ENCODE peak calls at places on chromosomes 7 and 10, in six cellular contexts. R, Q, J, K, P and D are unnamed samples.

GRCh38 chr10:97321032-97321806 is 2.1 kb downstream of the FRAT1 start:
- DNase-seq in K (no peak), J (no peak), R (no peak), Q (peak), P (no peak), D (no peak)

GRCh38 chr10:118101501-118101900 is 54.8 kb upstream of the RAB11FIP2 start:
- DNase-seq in J (no peak), R (no peak), Q (no peak), K (no peak), P (no peak), D (no peak)

GRCh38 chr7:18313970-18314369 is 181.6 kb upstream of the HDAC9 start:
- DNase-seq in J (no peak), Q (no peak), R (no peak), P (no peak), K (no peak), D (no peak)

GRCh38 chr10:34916368-34916767 is 101.3 kb upstream of the PARD3 start:
- DNase-seq in J (no peak), P (no peak), R (no peak), K (no peak), Q (no peak), D (no peak)

GRCh38 chr10:113982745-113983144 is 60.9 kb upstream of the ADRB1 start:
- DNase-seq in J (no peak), R (no peak), Q (no peak), K (no peak), P (no peak), D (peak)

GRCh38 chr10:6072215-6072941 is 10.2 kb upstream of the IL2RA start:
- DNase-seq in R (no peak), J (no peak), Q (no peak), P (peak), K (no peak), D (no peak)

GRCh38 chr7:15801041-15801440 is 114.6 kb upstream of the MEOX2 start:
- DNase-seq in J (no peak), R (no peak), P (no peak), Q (no peak), K (no peak), D (no peak)

GRCh38 chr10:120948889-120949382 is 97.8 kb downstream of the WDR11 start:
- DNase-seq in Q (peak), P (peak), J (no peak), R (peak), K (peak), D (peak)

GRCh38 chr10:21527634-21528451 is 2.4 kb upstream of the SKIDA1 start:
- DNase-seq in P (no peak), K (no peak), J (no peak), Q (no peak), R (no peak), D (no peak)

GRCh38 chr7:14403587-14403986 is 414.1 kb upstream of the ETV1 start:
- DNase-seq in K (no peak), R (no peak), J (no peak), P (no peak), Q (no peak), D (no peak)

GRCh38 chr7:83058667-83059066 is 104.0 kb downstream of the PCLO start:
- DNase-seq in J (no peak), P (no peak), Q (no peak), K (no peak), R (no peak), D (no peak)

GRCh38 chr7:105156731-105157130 is 142.7 kb downstream of the KMT2E start:
- DNase-seq in K (no peak), R (no peak), Q (no peak), J (no peak), P (no peak), D (no peak)

GRCh38 chr10:121610798-121611325 is 12.6 kb upstream of the FGFR2 start:
- DNase-seq in J (no peak), P (no peak), Q (no peak), K (no peak), R (no peak), D (no peak)

GRCh38 chr10:56537984-56538383 is 176.9 kb upstream of the ZWINT start:
- DNase-seq in J (no peak), K (no peak), R (peak), Q (no peak), P (no peak), D (no peak)

GRCh38 chr7:99476107-99476506 is 3.4 kb downstream of the ZNF789 start:
- DNase-seq in R (no peak), J (no peak), P (no peak), Q (no peak), K (no peak), D (no peak)

GRCh38 chr10:76583711-76584161 is 1053.9 kb downstream of the KCNMA1 start:
- DNase-seq in K (no peak), R (no peak), Q (no peak), P (no peak), J (no peak), D (no peak)

GRCh38 chr10:21297525-21298383 is 227.7 kb downstream of the SKIDA1 start:
- DNase-seq in P (no peak), J (no peak), R (no peak), K (no peak), Q (no peak), D (no peak)

GRCh38 chr10:71964669-71965515 is 697 bp downstream of the CHST3 start:
- DNase-seq in Q (peak), P (no peak), J (no peak), R (no peak), K (no peak), D (no peak)

GRCh38 chr7:151068069-151068773 is 8.8 kb downstream of the SLC4A2 start:
- DNase-seq in Q (no peak), P (no peak), J (no peak), R (no peak), K (no peak), D (no peak)

GRCh38 chr7:282621-283020 is 7.3 kb upstream of the FOXL3 start:
- DNase-seq in Q (no peak), R (no peak), J (no peak), P (no peak), K (no peak), D (no peak)

GRCh38 chr7:26291699-26292538 is at the start of gene SNX10:
- DNase-seq in R (peak), J (no peak), K (peak), P (peak), Q (peak), D (peak)

GRCh38 chr7:12524794-12525386 is 45.6 kb upstream of the SCIN start:
- DNase-seq in P (no peak), J (peak), Q (no peak), K (peak), R (peak), D (no peak)

GRCh38 chr7:106848851-106849442 is 16.1 kb upstream of the PIK3CG start:
- DNase-seq in Q (no peak), P (no peak), K (peak), J (no peak), R (no peak), D (no peak)
- TF ChIP-seq TAF1 in Q (no peak), P (no peak), K (no peak), J (no peak), R (no peak), D (no peak)

GRCh38 chr7:76054129-76055120 is 6.5 kb downstream of the MDH2 start:
- DNase-seq in K (no peak), R (no peak), P (no peak), Q (no peak), J (no peak), D (no peak)
- TF ChIP-seq POLR2AphosphoS5 in K (no peak), R (no peak), P (no peak), Q (no peak), J (peak), D (no peak)

DNA sequence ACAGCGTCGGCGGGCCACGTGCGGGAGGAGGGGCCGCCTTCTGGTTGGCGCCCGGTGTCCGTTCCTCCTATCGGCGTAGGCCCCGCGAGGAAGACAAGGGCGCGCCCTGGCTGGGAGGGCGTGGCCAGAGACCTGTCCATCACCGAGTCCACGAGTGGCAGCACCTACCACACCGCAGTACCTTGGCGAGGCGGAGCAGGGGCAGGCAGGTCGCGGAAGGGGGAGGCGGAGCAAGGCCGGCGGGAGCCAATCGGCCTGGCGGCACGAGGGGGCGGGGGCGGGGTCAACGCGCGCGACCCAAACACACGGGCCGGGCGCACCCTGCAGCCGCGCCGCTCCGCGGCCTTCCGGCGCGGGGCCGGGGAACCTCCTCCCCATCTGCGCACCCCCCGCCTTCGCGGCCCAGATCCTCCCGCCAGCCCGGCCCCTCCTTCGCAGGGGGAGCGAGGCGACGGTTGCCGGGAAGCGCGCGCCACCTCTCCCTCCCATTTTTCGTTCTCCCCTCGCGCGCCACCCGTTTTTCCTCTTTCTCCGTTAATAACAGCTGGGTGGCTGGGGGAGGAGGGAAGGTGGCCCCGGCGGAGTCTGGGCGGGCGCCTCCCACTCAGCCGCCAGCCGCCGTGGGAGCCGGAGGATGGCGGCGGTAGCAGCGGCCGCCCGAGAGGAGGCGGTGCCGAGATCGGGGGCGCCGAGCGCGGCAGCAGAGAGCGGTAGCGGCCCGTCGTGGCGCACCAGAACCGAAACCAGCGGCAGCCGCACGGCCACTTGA is at the start of gene ZNRF2:
- DNase-seq in K (peak), Q (peak), P (peak), R (peak), J (peak), D (peak)
- TF ChIP-seq POLR2A in K (peak), Q (peak), P (peak), R (peak), J (peak), D (peak)

GRCh38 chr7:100852048-100852872 is at the start of gene SLC12A9:
- DNase-seq in Q (peak), K (peak), P (peak), R (peak), J (peak), D (peak)
- TF ChIP-seq TAF1 in Q (peak), K (no peak), P (no peak), R (peak), J (no peak), D (no peak)